ENCODE peak calls at places on chromosomes 7 and 10, in five cellular contexts. S, I, N, B and F are unnamed samples. For H3K27me3, the result is how much of the 10 kb centered on the place peaks cover.

GRCh38 chr10:124669824-124670654 is 74.1 kb downstream of the FAM53B start:
- DNase-seq in S (no peak), I (peak), N (no peak), B (no peak), F (no peak)

GRCh38 chr10:75845538-75845937 is 414.1 kb downstream of the LRMDA start:
- DNase-seq in S (no peak), I (no peak), N (no peak), B (no peak), F (no peak)

GRCh38 chr10:93947524-93947923 is 46.2 kb upstream of the PLCE1 start:
- DNase-seq in S (no peak), I (no peak), N (no peak), B (peak), F (no peak)

GRCh38 chr7:20220824-20221547 is 3.8 kb upstream of the MACC1 start:
- DNase-seq in S (no peak), I (no peak), N (no peak), B (peak), F (no peak)

GRCh38 chr10:69088801-69089501 is 1.0 kb downstream of the SRGN start:
- DNase-seq in S (no peak), I (no peak), N (no peak), B (peak), F (no peak)

GRCh38 chr7:70338061-70338460 is 739.8 kb downstream of the AUTS2 start:
- DNase-seq in S (no peak), I (no peak), N (no peak), B (no peak), F (no peak)

GRCh38 chr7:32958046-32959025 is 1.1 kb downstream of the FKBP9 start:
- DNase-seq in S (peak), I (peak), N (no peak), B (peak), F (no peak)

GRCh38 chr7:13880789-13881188 is 108.7 kb downstream of the ETV1 start:
- DNase-seq in S (no peak), I (no peak), N (no peak), B (peak), F (no peak)

GRCh38 chr10:119651514-119652327 is 541 bp downstream of the BAG3 start:
- DNase-seq in S (peak), I (peak), N (no peak), B (no peak), F (no peak)

GRCh38 chr10:77325233-77325537 is 312.4 kb downstream of the KCNMA1 start:
- DNase-seq in S (no peak), I (no peak), N (no peak), B (no peak), F (no peak)

GRCh38 chr7:134470864-134471263 is 12.0 kb upstream of the AKR1B1 start:
- DNase-seq in S (no peak), I (no peak), N (no peak), B (peak), F (no peak)

GRCh38 chr10:28054211-28054888 is 55.5 kb upstream of the ODAD2 start:
- DNase-seq in S (no peak), I (no peak), N (no peak), B (peak), F (no peak)

GRCh38 chr10:79331709-79332108 is 15.6 kb upstream of the PPIF start:
- DNase-seq in S (peak), I (peak), N (no peak), B (peak), F (no peak)

DNA sequence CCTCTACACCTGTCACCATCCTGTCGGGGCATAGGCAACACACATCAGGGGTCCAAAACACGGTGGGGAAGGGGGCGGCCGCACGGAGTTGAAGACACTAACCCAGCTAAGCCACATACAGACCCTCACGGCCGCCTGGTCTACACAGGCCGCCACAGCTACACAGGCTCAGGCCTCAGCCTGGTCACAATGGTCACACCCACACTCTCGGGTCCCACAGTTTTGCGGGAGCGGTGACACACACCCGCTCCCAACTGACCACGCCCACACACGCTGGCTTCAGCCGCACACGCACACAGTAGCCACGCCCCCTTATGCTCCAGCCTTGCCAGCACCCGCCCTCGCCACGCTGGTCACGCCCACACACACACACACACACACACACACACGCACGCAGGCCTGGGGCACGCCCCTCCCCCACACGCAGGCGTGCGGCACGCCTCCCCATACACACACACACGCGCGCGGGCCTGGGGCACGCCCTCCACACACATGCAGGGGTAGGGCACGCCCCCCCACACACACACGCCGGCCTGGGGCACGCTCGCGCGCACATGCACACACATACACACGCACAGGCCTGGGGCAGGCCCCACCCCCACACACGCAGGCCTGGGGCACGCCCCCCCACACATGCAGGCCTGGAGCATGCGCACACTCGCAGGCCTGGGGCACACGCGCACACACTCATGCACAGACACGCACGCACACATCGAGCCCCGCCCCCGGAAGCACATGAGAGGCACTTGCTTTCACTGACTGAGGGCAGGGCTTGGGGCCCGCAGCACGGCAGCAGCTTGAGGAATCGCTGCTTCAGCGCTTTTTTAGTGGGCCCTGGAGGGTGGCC is 12.3 kb upstream of the OGA start:
- DNase-seq in S (peak), I (peak), N (peak), B (peak), F (peak)
- H3K4me3 ChIP-seq in S (peak), I (peak), N (peak), B (peak), F (peak)

GRCh38 chr7:50393076-50393475 is 57.1 kb downstream of the FIGNL1 start:
- DNase-seq in S (no peak), I (no peak), N (no peak), B (no peak), F (no peak)

GRCh38 chr7:50391386-50391785 is 58.8 kb downstream of the FIGNL1 start:
- DNase-seq in S (no peak), I (no peak), N (no peak), B (no peak), F (no peak)

GRCh38 chr7:50394315-50394714 is 55.8 kb downstream of the FIGNL1 start:
- DNase-seq in S (no peak), I (no peak), N (no peak), B (no peak), F (no peak)

GRCh38 chr7:50396856-50397255 is 53.3 kb downstream of the FIGNL1 start:
- DNase-seq in S (no peak), I (no peak), N (no peak), B (no peak), F (no peak)

GRCh38 chr7:50393547-50394252 is 56.5 kb downstream of the FIGNL1 start:
- DNase-seq in S (no peak), I (no peak), N (no peak), B (no peak), F (no peak)
- H3K27me3 ChIP-seq in S (under half), I (under half), N (under half), B (under half), F (under half)

DNA sequence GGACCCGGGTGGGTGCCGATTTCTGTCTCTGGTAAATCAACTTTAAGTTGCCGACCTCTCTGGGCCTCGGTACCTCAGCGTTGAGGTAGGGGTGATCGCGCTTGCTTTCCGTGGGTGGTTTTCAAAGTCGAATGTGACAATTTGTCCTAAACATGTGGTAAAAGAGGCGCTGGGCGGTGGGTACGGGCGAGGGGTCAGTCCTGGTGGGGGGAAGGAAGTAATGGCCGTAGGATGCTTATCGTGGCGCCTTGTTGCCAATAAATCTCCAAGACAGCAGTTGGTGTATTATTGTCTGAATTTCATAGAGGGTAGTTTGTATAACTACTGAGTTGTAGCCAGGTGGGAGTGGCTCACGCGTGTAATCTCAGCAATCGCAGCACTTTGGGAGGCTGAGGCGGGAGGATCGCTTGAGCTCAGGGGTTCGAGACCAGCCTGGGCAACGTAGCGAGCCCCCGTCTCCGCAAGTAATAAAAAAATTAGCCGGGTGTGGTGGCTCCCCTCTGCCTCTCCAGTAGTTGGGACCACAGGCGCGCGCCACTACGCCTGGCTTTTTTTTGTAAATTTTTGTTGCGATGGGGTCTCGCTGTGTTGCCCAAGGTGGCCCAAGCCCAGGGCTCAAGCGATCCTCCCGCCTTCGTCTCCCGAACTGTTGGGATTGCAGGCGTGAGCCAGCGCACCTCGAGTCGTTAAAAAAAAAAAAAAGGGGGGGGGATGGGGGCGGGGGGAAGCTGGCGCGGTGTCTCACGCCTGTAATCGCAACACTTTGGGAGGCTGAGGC is 708 bp downstream of the BUD23 start:
- DNase-seq in S (no peak), I (no peak), N (no peak), B (no peak), F (no peak)
- H3K27ac ChIP-seq in S (peak), I (peak), N (peak), B (peak), F (no peak)

GRCh38 chr7:42103456-42103855 is 133.6 kb downstream of the GLI3 start:
- DNase-seq in S (no peak), I (no peak), N (no peak), B (peak), F (no peak)

GRCh38 chr7:42105541-42106349 is 131.3 kb downstream of the GLI3 start:
- DNase-seq in S (no peak), I (no peak), N (no peak), B (no peak), F (no peak)

GRCh38 chr7:42104694-42105093 is 132.3 kb downstream of the GLI3 start:
- DNase-seq in S (no peak), I (no peak), N (no peak), B (no peak), F (no peak)

GRCh38 chr7:42103020-42103419 is 134.0 kb downstream of the GLI3 start:
- DNase-seq in S (no peak), I (no peak), N (no peak), B (no peak), F (no peak)

DNA sequence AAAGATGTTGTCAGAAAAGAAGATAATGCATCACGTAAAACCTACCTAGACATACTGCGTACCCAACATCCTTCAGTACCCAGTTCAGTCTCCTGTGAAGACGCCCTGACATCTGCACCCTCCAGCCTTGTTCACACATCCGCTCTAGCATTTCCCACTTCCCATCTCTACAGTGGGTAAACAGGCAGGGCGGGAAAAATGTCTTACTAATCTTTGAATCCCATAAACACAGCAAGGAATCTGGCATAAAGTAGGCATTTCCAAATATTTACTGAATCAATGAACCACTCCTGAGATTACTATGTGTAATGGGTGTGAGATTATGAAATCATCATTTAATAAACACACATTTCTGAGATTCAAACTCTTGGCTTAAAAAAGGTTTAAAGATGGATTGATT is 132.8 kb downstream of the GLI3 start:
- DNase-seq in S (no peak), I (no peak), N (no peak), B (no peak), F (no peak)
- H3K4me3 ChIP-seq in S (no peak), I (no peak), N (no peak), B (no peak), F (no peak)

DNA sequence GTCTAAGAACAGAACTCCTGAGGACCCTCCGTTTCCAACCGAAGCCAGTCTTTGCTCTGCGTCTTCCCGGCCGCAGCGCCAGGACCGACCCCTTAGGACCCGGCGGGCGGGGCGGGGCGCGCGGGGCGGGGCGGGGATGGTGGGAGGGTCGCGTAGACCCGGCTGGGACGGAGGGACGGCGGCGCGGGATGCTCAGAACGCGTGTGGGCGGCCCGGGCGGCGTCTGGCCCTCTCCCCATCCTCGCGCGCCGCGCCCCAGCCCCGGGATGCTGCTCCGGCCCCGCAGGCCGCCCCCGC is at the start of gene UTF1:
- DNase-seq in S (no peak), I (no peak), N (no peak), B (no peak), F (no peak)
- H3K27me3 ChIP-seq in S (under half), I (half or more), N (under half), B (half or more), F (under half)

DNA sequence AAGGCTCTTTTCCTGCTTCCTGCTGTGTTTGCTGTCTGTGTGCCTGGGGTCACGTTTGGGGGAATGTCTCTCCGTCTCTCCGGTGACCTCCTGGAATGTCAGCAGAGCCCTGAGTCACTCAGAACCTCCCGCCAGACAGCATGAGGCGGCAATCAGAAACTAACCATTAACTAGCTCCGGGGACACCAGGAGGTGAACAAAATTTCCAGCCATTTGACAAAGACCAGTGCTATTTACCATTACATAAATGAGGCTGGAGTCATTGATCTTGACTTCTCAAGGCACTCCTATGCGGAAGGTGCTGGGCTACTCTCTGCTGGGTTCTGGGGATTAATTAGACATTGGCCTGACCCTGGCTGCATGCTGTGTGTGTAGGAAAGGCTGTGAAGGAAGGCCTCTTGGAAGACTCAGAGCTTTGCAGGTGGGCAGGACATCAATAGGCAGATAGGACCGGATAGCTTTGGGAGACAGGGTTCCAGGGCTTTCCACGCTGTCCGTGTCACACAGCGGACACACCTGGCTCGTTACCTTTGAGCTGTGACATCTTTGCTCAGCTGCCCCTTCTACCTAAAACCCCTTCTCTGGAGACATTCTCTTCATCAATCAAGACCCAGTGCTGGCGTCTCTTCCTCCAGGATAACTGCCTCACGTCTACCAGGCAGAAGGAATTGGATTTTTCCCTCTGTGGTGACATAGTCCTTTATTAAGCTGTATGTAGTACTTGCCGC is 77.0 kb downstream of the PFKFB3 start:
- DNase-seq in S (no peak), I (no peak), N (peak), B (peak), F (peak)
- H3K27ac ChIP-seq in S (no peak), I (no peak), N (peak), B (peak), F (no peak)

GRCh38 chr7:132614428-132615076 is 38.3 kb upstream of the PLXNA4 start:
- DNase-seq in S (no peak), I (peak), N (no peak), B (no peak), F (no peak)
- H3K4me3 ChIP-seq in S (peak), I (peak), N (peak), B (no peak), F (peak)

DNA sequence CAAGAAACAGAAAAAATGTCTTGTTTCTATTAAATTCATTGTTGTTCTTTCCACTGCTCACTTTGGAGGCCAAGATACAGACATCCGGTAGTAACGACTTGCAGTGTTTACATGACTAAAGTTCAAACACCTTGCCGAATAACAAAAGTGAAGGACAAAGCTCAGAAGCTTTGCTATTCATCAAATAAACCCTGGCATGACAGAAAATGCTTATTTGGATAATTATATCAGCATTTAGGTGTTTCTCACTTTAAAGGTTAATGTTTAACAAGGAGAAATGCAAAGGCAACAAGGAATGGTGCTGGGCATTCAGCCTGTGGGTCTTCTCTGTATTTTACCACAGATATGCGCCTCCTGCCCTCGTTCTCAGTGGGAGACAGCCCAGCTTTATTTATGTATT is 5.4 kb upstream of the PTF1A start:
- DNase-seq in S (no peak), I (no peak), N (no peak), B (no peak), F (no peak)
- H3K27me3 ChIP-seq in S (under half), I (under half), N (under half), B (under half), F (half or more)